ENCODE peak calls at places on chromosomes 16 and 17, in four cellular contexts. R is heart right ventricle, S is SK-N-SH, N is A549. E is an unnamed sample.
A peak's percentile ranks its signal among the peaks of the same experiment; 100 is the strongest.

GRCh38 chr16:57606847-57607501 is 21.5 kb upstream of the ADGRG1 start:
- DNase-seq in R (no peak), N (no peak), S (peak; percentile 56), E (no peak)

GRCh38 chr17:51097708-51098446 is 22.8 kb downstream of the SPAG9 start:
- DNase-seq in N (no peak), S (no peak), R (no peak), E (no peak)

GRCh38 chr17:78789663-78790181 is 7.6 kb upstream of the CYTH1 start:
- DNase-seq in N (no peak), S (peak; percentile 46), R (peak; percentile 67), E (no peak)

GRCh38 chr17:35578929-35579448 is 618 bp upstream of the PEX12 start:
- DNase-seq in N (no peak), S (peak; percentile 10), R (no peak), E (no peak)

GRCh38 chr17:28796062-28796461 is 46.5 kb downstream of the FAM222B start:
- DNase-seq in R (no peak), N (no peak), S (no peak), E (no peak)

GRCh38 chr17:50758989-50759544 is 8.3 kb downstream of the ANKRD40CL start:
- DNase-seq in S (no peak), R (no peak), N (no peak), E (no peak)

GRCh38 chr17:46890638-46891037 is 32.3 kb upstream of the GOSR2 start:
- DNase-seq in S (no peak), R (no peak), N (no peak), E (no peak)

GRCh38 chr16:88767546-88767945 is 17.5 kb downstream of the PIEZO1 start:
- DNase-seq in N (no peak), R (no peak), S (no peak), E (no peak)

GRCh38 chr17:16872836-16873653 is 98.9 kb downstream of the TNFRSF13B start:
- DNase-seq in R (no peak), N (peak; percentile 57), S (peak; percentile 83), E (peak; percentile 79)

GRCh38 chr17:45325810-45326209 is 9.0 kb upstream of the MAP3K14 start:
- DNase-seq in N (no peak), R (no peak), S (no peak), E (no peak)

GRCh38 chr17:69602969-69603368 is 188.5 kb downstream of the MAP2K6 start:
- DNase-seq in S (no peak), N (no peak), R (no peak), E (no peak)

DNA sequence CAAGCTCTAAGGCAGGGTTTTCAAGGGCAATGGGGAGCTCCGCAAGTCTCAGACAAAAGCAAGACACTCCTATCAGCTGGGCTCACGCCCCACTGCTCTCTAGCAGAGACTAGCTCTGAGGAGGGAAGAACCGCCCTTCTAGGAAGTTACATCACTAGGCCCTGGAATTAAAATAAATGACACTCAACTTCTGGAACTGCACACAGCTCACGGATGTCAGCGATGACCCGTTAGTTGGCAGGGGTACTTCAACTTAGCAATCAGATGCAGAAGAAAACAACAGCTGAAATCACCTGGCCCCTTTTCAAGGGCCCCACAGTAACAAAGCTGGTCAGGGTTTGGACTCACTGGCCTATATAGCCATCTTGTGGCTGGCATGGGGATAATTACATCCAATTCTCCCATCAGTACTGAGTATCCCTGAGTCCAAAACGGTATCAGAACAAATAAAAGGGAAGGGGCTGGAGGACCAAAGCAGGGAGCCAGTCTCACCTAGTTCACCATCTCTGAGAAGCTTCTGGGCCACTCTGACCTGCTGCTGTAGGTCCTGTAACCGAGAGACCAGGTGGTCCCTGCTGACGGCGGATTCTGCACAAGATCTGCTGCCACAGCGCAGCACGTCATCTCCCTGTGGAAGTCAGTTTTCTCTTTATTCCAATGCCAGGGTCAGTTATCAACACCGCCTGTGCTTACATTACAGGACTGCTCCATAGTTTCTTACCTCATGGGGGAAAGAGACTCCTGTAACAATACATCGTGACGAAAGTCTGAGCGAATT is 22.2 kb downstream of the SERPINF1 start:
- DNase-seq in S (peak; percentile 78), R (peak; percentile 87), N (peak; percentile 68), E (peak; percentile 55)
- TF ChIP-seq CTCF in S (peak; percentile 77), R (peak; percentile 37), N (peak; percentile 77), E (peak; percentile 69)

DNA sequence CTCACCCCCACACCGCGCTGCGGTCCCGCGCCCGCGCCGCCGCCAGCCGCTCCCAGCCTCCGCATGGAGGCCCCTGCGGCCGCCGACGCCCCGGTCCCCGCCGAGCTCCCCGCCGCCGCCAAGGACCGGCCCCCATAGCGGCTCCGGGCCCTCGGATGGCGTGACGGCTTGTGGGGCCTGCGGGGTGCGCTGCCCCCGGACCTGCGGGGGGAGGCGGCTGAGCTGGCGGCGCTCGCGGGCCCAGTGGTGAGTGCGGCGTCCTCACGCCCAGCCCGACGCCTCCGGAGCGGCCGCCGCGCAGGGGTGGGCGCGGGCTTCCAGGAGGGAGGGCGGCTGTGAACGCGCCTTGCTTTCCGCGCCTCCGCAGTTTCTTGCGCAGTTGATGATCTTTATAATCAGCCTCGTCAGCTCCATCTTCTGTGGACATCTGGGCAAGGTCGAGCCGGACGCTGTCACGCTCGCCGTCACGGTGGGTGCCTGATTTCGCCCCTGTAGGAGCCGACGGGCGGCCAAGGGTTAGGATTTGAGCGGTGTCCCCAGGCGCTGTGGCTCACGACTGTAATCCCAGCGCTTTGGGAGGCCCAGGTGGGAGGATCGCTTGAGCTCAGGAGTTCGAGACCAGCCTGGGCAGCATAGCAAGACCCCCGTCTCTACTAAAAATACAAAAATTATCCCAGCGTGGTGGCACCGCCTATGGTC is 46.4 kb downstream of the SLC47A1 start:
- DNase-seq in R (no peak), S (peak; percentile 78), N (no peak), E (peak; percentile 66)
- H3K4me3 ChIP-seq in R (peak overlapping the region; percentile 44), S (peak overlapping the region; percentile 47), N (no peak overlapping the region), E (peak overlapping the region; percentile 68)

GRCh38 chr16:83791916-83792315 is 15.9 kb upstream of the HSBP1 start:
- DNase-seq in N (no peak), S (no peak), R (no peak), E (no peak)

GRCh38 chr16:83793179-83793578 is 14.6 kb upstream of the HSBP1 start:
- DNase-seq in S (no peak), R (no peak), N (no peak), E (peak; percentile 57)

GRCh38 chr16:83792391-83792790 is 15.4 kb upstream of the HSBP1 start:
- DNase-seq in R (no peak), S (no peak), N (no peak), E (no peak)

GRCh38 chr16:83785455-83785854 is 22.3 kb upstream of the HSBP1 start:
- DNase-seq in N (no peak), S (no peak), R (no peak), E (no peak)

GRCh38 chr16:83789642-83790401 is 18.0 kb upstream of the HSBP1 start:
- DNase-seq in S (no peak), R (no peak), N (no peak), E (no peak)
- TF ChIP-seq CTCF in S (no peak), R (no peak), N (no peak), E (no peak)

GRCh38 chr16:70717817-70718216 is 32.0 kb upstream of the MTSS2 start:
- DNase-seq in R (no peak), N (no peak), S (no peak), E (no peak)

GRCh38 chr16:70717065-70717464 is 31.2 kb upstream of the MTSS2 start:
- DNase-seq in S (no peak), R (no peak), N (no peak), E (no peak)

GRCh38 chr16:70715113-70715711 is 29.4 kb upstream of the MTSS2 start:
- DNase-seq in S (peak; percentile 87), R (peak; percentile 76), N (peak; percentile 87), E (no peak)

GRCh38 chr16:70714526-70715112 is 28.8 kb upstream of the MTSS2 start:
- DNase-seq in N (no peak), S (no peak), R (no peak), E (no peak)

GRCh38 chr16:70715860-70716357 is 30.1 kb upstream of the MTSS2 start:
- DNase-seq in S (peak; percentile 64), N (no peak), R (no peak), E (no peak)
- H3K4me3 ChIP-seq in S (peak overlapping the region; percentile 24), N (no peak overlapping the region), R (no peak overlapping the region), E (no peak overlapping the region)

DNA sequence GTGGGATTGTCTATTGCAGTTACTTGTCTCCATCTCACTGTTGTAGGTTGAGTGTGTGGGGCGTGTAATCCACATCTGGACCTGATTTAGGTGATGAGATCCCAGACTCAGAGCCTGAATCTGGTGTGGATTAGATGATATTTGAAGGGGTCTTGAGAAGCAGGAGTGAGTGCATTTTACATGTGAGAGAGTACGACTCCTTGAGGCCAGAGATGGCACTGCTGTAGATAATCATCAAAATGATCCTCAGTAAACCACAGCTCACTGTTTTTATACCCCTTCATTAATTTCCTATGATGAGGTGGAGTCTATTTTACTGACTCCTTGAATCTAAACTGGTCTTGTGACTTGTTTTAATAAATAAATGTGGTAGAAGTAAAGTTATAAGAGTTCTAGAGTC is 732.5 kb downstream of the KCNJ2 start:
- DNase-seq in N (no peak), R (no peak), S (no peak), E (no peak)
- TF ChIP-seq CTCF in N (no peak), R (no peak), S (peak; percentile 12), E (peak; percentile 24)

GRCh38 chr17:41649923-41650519 is 25.6 kb upstream of the KRT17 start:
- DNase-seq in S (no peak), R (no peak), N (no peak), E (no peak)

GRCh38 chr17:41647038-41647813 is 22.9 kb upstream of the KRT17 start:
- DNase-seq in N (no peak), R (no peak), S (no peak), E (no peak)

GRCh38 chr17:41648411-41649195 is 24.2 kb upstream of the KRT17 start:
- DNase-seq in N (peak; percentile 92), S (peak; percentile 94), R (peak; percentile 84), E (peak; percentile 94)

GRCh38 chr17:41645371-41646063 is 21.1 kb upstream of the KRT17 start:
- DNase-seq in N (peak; percentile 85), R (no peak), S (no peak), E (no peak)

GRCh38 chr17:41647940-41648410 is 23.6 kb upstream of the KRT17 start:
- DNase-seq in R (peak; percentile 85), N (peak; percentile 82), S (peak; percentile 90), E (peak; percentile 95)
- H3K4me3 ChIP-seq in R (peak overlapping the region; percentile 31), N (peak overlapping the region; percentile 48), S (peak overlapping the region; percentile 36), E (peak overlapping the region; percentile 69)

GRCh38 chr17:42553866-42554249 is 1.1 kb downstream of the HSD17B1 start:
- DNase-seq in N (no peak), S (peak; percentile 68), R (no peak), E (no peak)
- TF ChIP-seq CTCF in N (no peak), S (no peak), R (no peak), E (no peak)

E was measured in GM23338.